ENCODE peak calls at places on chromosomes 2 and 18, in four cellular contexts. A, D, K and B are unnamed samples.

GRCh38 chr18:67278984-67279383 is 237.5 kb downstream of the DSEL start:
- DNase-seq in A (no peak), D (no peak), K (no peak), B (no peak)

GRCh38 chr18:44740000-44740399 is 59.3 kb downstream of the SETBP1 start:
- DNase-seq in A (no peak), D (no peak), K (no peak), B (no peak)

GRCh38 chr2:70690846-70691245 is 77.2 kb downstream of the ADD2 start:
- DNase-seq in A (no peak), D (no peak), K (no peak), B (no peak)

GRCh38 chr18:55406374-55407045 is 181.5 kb downstream of the TCF4 start:
- DNase-seq in A (no peak), D (no peak), K (no peak), B (no peak)

GRCh38 chr2:70087703-70088507 is 628 bp downstream of the PCBP1 start:
- DNase-seq in A (peak), D (no peak), K (no peak), B (peak)

GRCh38 chr2:29255006-29255405 is 139.8 kb downstream of the CLIP4 start:
- DNase-seq in A (no peak), D (no peak), K (no peak), B (no peak)

GRCh38 chr2:95042472-95043271 is 17.2 kb downstream of the MAL start:
- DNase-seq in A (no peak), D (peak), K (no peak), B (peak)

GRCh38 chr2:207765541-207765940 is 4.2 kb downstream of the FZD5 start:
- DNase-seq in A (peak), D (peak), K (no peak), B (no peak)

GRCh38 chr2:227415538-227416424 is 28.0 kb upstream of the SCYGR1 start:
- DNase-seq in A (peak), D (no peak), K (no peak), B (peak)

GRCh38 chr2:201794261-201794660 is 12.1 kb upstream of the CDK15 start:
- DNase-seq in A (no peak), D (no peak), K (no peak), B (no peak)

GRCh38 chr18:49362431-49362830 is 98.0 kb downstream of the DYM start:
- DNase-seq in A (no peak), D (no peak), K (no peak), B (no peak)

GRCh38 chr2:121468936-121469335 is 61.7 kb upstream of the RNU4ATAC start:
- DNase-seq in A (no peak), D (no peak), K (no peak), B (no peak)

GRCh38 chr18:78303519-78303918 is 676.1 kb upstream of the SALL3 start:
- DNase-seq in A (no peak), D (no peak), K (no peak), B (no peak)

GRCh38 chr18:70659026-70659726 is 370.3 kb downstream of the SOCS6 start:
- DNase-seq in A (peak), D (no peak), K (peak), B (peak)

GRCh38 chr18:37496568-37496967 is 69.0 kb downstream of the CELF4 start:
- DNase-seq in A (no peak), D (no peak), K (no peak), B (no peak)

GRCh38 chr2:111663471-111663951 is 220.5 kb downstream of the ANAPC1 start:
- DNase-seq in A (no peak), D (no peak), K (no peak), B (no peak)

GRCh38 chr18:26464128-26465011 is 84.0 kb downstream of the KCTD1 start:
- DNase-seq in A (no peak), D (no peak), K (no peak), B (no peak)

GRCh38 chr2:99974966-99975365 is 167.4 kb downstream of the AFF3 start:
- DNase-seq in A (no peak), D (no peak), K (no peak), B (no peak)

GRCh38 chr2:64422466-64422865 is 31.5 kb upstream of the LGALSL start:
- DNase-seq in A (no peak), D (no peak), K (no peak), B (no peak)

GRCh38 chr2:55054476-55054875 is 4.2 kb upstream of the RTN4 start:
- DNase-seq in A (no peak), D (no peak), K (no peak), B (no peak)

GRCh38 chr2:97726311-97727064 is 13.1 kb downstream of the ZAP70 start:
- DNase-seq in A (no peak), D (no peak), K (no peak), B (peak)

GRCh38 chr2:118565301-118565700 is 282.1 kb downstream of the EN1 start:
- DNase-seq in A (no peak), D (no peak), K (no peak), B (no peak)

GRCh38 chr18:31429623-31430022 is 17.9 kb upstream of the DSG3 start:
- DNase-seq in A (peak), D (no peak), K (no peak), B (no peak)

GRCh38 chr2:165791811-165792454 is 2.1 kb downstream of the GALNT3 start:
- DNase-seq in A (no peak), D (no peak), K (no peak), B (no peak)

GRCh38 chr18:59249186-59249774 is 24.0 kb downstream of the RAX start:
- DNase-seq in A (peak), D (peak), K (no peak), B (no peak)

GRCh38 chr2:52995439-52995838 is 772.2 kb upstream of the CHAC2 start:
- DNase-seq in A (no peak), D (no peak), K (no peak), B (no peak)

GRCh38 chr2:37679072-37679695 is 7.7 kb upstream of the CDC42EP3 start:
- DNase-seq in A (no peak), D (peak), K (no peak), B (no peak)

GRCh38 chr2:220969348-220969747 is 602.8 kb downstream of the EPHA4 start:
- DNase-seq in A (no peak), D (no peak), K (no peak), B (no peak)

GRCh38 chr2:7902251-7902765 is 779.5 kb upstream of the ID2 start:
- DNase-seq in A (no peak), D (no peak), K (no peak), B (no peak)

GRCh38 chr18:48073231-48073930 is 142.9 kb upstream of the SMAD2 start:
- DNase-seq in A (no peak), D (no peak), K (no peak), B (no peak)